ENCODE peak calls at places on chromosomes 12 and 14, in eight cellular contexts. P is breast epithelium; T is cardiac fibroblast; Z is GM23338; F is substantia nigra; G is activated naive CD8-positive, alpha-beta T cell treated with anti-CD3 and anti-CD28 coated beads for 36 hours; H is HFFc6; I is GM13976. C is an unnamed sample.

GRCh38 chr14:67722293-67722692 is 20.6 kb downstream of the RDH12 start:
- DNase-seq in G (no peak), Z (peak; percentile 74), H (peak; percentile 9), T (peak; percentile 78), F (peak; percentile 60), P (no peak), I (no peak), C (no peak)

GRCh38 chr12:2851931-2852330 is 4.9 kb downstream of the TEX52 start:
- DNase-seq in G (no peak), Z (no peak), I (no peak), T (no peak), H (no peak), F (no peak), P (no peak), C (no peak)

GRCh38 chr14:105891631-105892452 is 365.5 kb downstream of the TMEM121 start:
- DNase-seq in F (no peak), Z (no peak), H (no peak), I (peak; percentile 5), T (no peak), G (no peak), P (no peak), C (no peak)

GRCh38 chr12:54201001-54201794 is 12.4 kb upstream of the SMUG1 start:
- DNase-seq in T (peak; percentile 82), I (peak; percentile 83), F (peak; percentile 15), G (peak; percentile 66), H (peak; percentile 63), P (peak; percentile 27), Z (peak; percentile 90), C (no peak)

GRCh38 chr14:91410781-91411536 is 6.7 kb downstream of the CCDC88C start:
- DNase-seq in T (no peak), I (no peak), H (no peak), G (no peak), Z (no peak), P (no peak), F (no peak), C (no peak)

GRCh38 chr12:4701863-4702262 is 18.3 kb upstream of the GALNT8 start:
- DNase-seq in P (no peak), Z (no peak), G (no peak), I (no peak), H (no peak), F (no peak), T (peak; percentile 1), C (no peak)

GRCh38 chr14:76262591-76262990 is 110.9 kb downstream of the GPATCH2L start:
- DNase-seq in P (no peak), H (no peak), F (no peak), Z (no peak), G (no peak), T (no peak), I (no peak), C (no peak)

GRCh38 chr12:53675701-53676607 is at the start of gene ATP5MC2:
- DNase-seq in P (peak; percentile 97), G (peak; percentile 98), T (peak; percentile 99), Z (peak; percentile 98), F (peak; percentile 96), I (peak; percentile 99), H (peak; percentile 98), C (peak; percentile 97)

GRCh38 chr12:119180380-119181040 is 1.8 kb downstream of the HSPB8 start:
- DNase-seq in H (peak; percentile 42), F (peak; percentile 23), G (no peak), P (no peak), I (no peak), Z (no peak), T (peak; percentile 72), C (peak; percentile 27)

GRCh38 chr12:47219243-47219642 is 139.5 kb upstream of the AMIGO2 start:
- DNase-seq in H (peak; percentile 39), I (no peak), G (no peak), T (peak; percentile 49), P (no peak), Z (no peak), F (no peak), C (no peak)

GRCh38 chr12:84874125-84874824 is 38.3 kb downstream of the SLC6A15 start:
- DNase-seq in G (no peak), I (peak; percentile 32), Z (peak; percentile 82), P (no peak), T (peak; percentile 75), H (peak; percentile 57), F (no peak), C (peak; percentile 18)

GRCh38 chr14:105395538-105395854 is 2.8 kb upstream of the TEX22 start:
- DNase-seq in T (no peak), H (no peak), Z (no peak), F (no peak), G (no peak), I (no peak), P (no peak), C (no peak)

GRCh38 chr12:80829767-80830166 is 108.0 kb downstream of the LIN7A start:
- DNase-seq in I (no peak), H (peak; percentile 20), T (no peak), P (no peak), G (no peak), F (no peak), Z (no peak), C (no peak)

GRCh38 chr12:85633491-85633890 is 202.7 kb downstream of the RASSF9 start:
- DNase-seq in H (no peak), Z (no peak), G (no peak), I (no peak), F (no peak), P (no peak), T (no peak), C (no peak)

GRCh38 chr12:100229036-100229635 is 28.5 kb downstream of the ACTR6 start:
- DNase-seq in G (no peak), I (no peak), F (no peak), P (no peak), T (peak; percentile 21), Z (peak; percentile 7), H (peak; percentile 6), C (no peak)

GRCh38 chr14:104356738-104357688 is 218.6 kb downstream of the KIF26A start:
- DNase-seq in I (no peak), T (no peak), P (no peak), F (no peak), G (no peak), H (no peak), Z (no peak), C (no peak)

GRCh38 chr14:79356040-79356439 is 855.3 kb downstream of the DIO2 start:
- DNase-seq in G (no peak), H (no peak), F (no peak), P (no peak), T (peak; percentile 3), Z (peak; percentile 60), I (no peak), C (no peak)

GRCh38 chr14:92973798-92974372 is 50.9 kb downstream of the CHGA start:
- DNase-seq in T (peak; percentile 36), I (no peak), P (no peak), G (no peak), F (no peak), Z (no peak), H (peak; percentile 55), C (no peak)

GRCh38 chr12:16407332-16407731 is 59.9 kb downstream of the MGST1 start:
- DNase-seq in H (no peak), F (no peak), G (no peak), P (no peak), Z (no peak), I (no peak), T (no peak), C (no peak)

GRCh38 chr12:45913631-45914030 is 76.7 kb downstream of the SCAF11 start:
- DNase-seq in T (no peak), Z (no peak), F (no peak), I (no peak), P (no peak), G (no peak), H (no peak), C (no peak)

GRCh38 chr12:121812320-121812871 is 8.6 kb downstream of the SETD1B start:
- DNase-seq in T (peak; percentile 82), I (peak; percentile 72), Z (peak; percentile 89), F (no peak), P (no peak), G (peak; percentile 61), H (peak; percentile 59), C (no peak)

GRCh38 chr14:93870377-93870776 is 56.8 kb upstream of the FAM181A start:
- DNase-seq in G (no peak), Z (no peak), T (no peak), H (no peak), F (no peak), I (no peak), P (no peak), C (no peak)